ENCODE peak calls at places on chromosomes 7 and 10, in five cellular contexts. K, T, F, E and L are unnamed samples.

GRCh38 chr7:1741751-1742554 is 71.9 kb downstream of the ELFN1 start:
- DNase-seq in T (no peak), E (no peak), F (peak), K (peak), L (no peak)

GRCh38 chr10:104892879-104893278 is 251.8 kb downstream of the SORCS3 start:
- DNase-seq in T (no peak), F (no peak), E (no peak), K (no peak), L (no peak)

GRCh38 chr7:75915416-75916156 is 631 bp downstream of the POR start:
- DNase-seq in E (no peak), F (peak), K (peak), T (peak), L (no peak)

GRCh38 chr7:154919324-154920222 is 83.4 kb downstream of the PAXIP1 start:
- DNase-seq in K (no peak), F (no peak), T (no peak), E (no peak), L (no peak)

GRCh38 chr7:128829391-128830166 is 627 bp upstream of the FLNC start:
- DNase-seq in E (peak), K (peak), F (no peak), T (peak), L (no peak)

GRCh38 chr7:131606346-131607290 is 50.2 kb upstream of the PODXL start:
- DNase-seq in K (no peak), E (no peak), F (no peak), T (no peak), L (no peak)

GRCh38 chr7:9945131-9945530 is 1028.5 kb upstream of the PHF14 start:
- DNase-seq in E (no peak), K (no peak), F (no peak), T (no peak), L (no peak)

GRCh38 chr7:27700501-27700900 is 37.8 kb upstream of the HIBADH start:
- DNase-seq in T (no peak), F (no peak), E (no peak), K (no peak), L (no peak)

GRCh38 chr7:118755067-118755625 is 530.6 kb downstream of the ANKRD7 start:
- DNase-seq in F (no peak), T (no peak), E (no peak), K (no peak), L (no peak)

GRCh38 chr10:63586048-63586447 is 64.8 kb downstream of the REEP3 start:
- DNase-seq in T (no peak), E (no peak), F (no peak), K (no peak), L (no peak)

GRCh38 chr10:63591600-63592379 is 70.6 kb downstream of the REEP3 start:
- DNase-seq in K (no peak), T (no peak), E (no peak), F (no peak), L (no peak)

GRCh38 chr10:63587191-63587590 is 66.0 kb downstream of the REEP3 start:
- DNase-seq in E (no peak), F (no peak), K (no peak), T (no peak), L (no peak)

GRCh38 chr10:63583909-63584747 is 62.9 kb downstream of the REEP3 start:
- DNase-seq in F (no peak), E (no peak), T (no peak), K (no peak), L (no peak)

GRCh38 chr10:63588436-63589180 is 67.4 kb downstream of the REEP3 start:
- DNase-seq in F (no peak), K (no peak), T (no peak), E (no peak), L (no peak)
- H3K4me3 ChIP-seq in F (no peak), K (no peak), T (no peak), E (no peak), L (no peak)

GRCh38 chr7:43646603-43647313 is 63.9 kb downstream of the STK17A start:
- DNase-seq in E (no peak), F (no peak), T (peak), K (no peak), L (no peak)
- H3K4me3 ChIP-seq in E (no peak), F (peak), T (no peak), K (no peak), L (no peak)

GRCh38 chr10:3095373-3096139 is 28.2 kb downstream of the PFKP start:
- DNase-seq in F (no peak), T (peak), E (no peak), K (peak), L (no peak)
- H3K4me3 ChIP-seq in F (no peak), T (no peak), E (no peak), K (peak), L (no peak)

GRCh38 chr7:24743471-24743870 is 13.8 kb downstream of the GSDME start:
- DNase-seq in F (no peak), T (no peak), K (no peak), E (no peak), L (no peak)

GRCh38 chr7:24740821-24741220 is 16.4 kb downstream of the GSDME start:
- DNase-seq in F (no peak), K (no peak), T (no peak), E (no peak), L (no peak)

GRCh38 chr7:24739306-24739705 is 18.0 kb downstream of the GSDME start:
- DNase-seq in E (no peak), T (no peak), K (no peak), F (no peak), L (no peak)

GRCh38 chr7:24742764-24743163 is 14.5 kb downstream of the GSDME start:
- DNase-seq in E (no peak), T (no peak), K (no peak), F (no peak), L (no peak)

DNA sequence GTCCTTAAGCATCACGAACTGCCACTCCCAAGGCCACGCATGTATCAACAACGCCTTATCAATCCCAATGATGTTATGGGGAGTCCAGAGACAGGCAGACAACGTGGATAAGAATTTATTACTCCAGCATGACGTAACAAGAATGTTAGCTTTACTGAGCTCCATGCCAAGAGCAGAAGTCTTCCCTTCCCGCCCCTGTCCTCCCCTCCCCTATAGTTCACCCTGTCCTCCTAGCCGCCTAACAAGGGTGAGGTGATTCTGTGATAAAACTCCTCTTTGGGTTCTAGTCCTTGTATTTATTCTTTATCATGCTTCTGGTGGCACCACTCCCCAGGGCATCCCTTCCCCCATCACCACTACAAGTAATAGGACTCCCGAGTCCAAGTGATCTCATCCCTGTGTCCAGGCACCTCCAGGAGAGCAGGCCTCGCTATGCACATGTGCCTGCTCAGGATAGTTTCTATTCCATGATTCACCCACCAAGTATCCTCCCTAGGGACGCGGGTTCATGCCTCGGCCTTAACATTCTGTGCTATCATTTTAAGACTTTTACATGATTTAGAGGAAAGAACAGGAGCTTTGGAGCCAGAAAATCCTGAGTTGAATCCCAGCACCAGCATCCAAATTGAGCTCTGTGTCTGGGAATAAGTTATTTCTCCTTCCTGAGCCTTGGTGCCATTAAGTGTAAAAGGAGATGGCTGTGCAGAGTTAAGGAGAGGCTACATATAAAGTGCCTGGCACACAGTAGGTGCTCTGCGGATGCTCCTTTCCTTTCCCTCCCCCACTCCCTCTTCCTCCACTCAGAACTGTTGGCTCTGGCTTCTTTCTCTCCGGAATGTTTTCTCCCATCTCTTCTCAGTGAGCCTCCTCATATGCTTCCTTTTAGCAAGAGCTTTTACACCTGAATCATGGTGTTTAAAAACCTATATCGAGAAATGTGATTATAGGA is 15.3 kb downstream of the GSDME start:
- DNase-seq in F (no peak), T (peak), K (peak), E (peak), L (no peak)
- H3K4me3 ChIP-seq in F (no peak), T (no peak), K (no peak), E (no peak), L (no peak)

DNA sequence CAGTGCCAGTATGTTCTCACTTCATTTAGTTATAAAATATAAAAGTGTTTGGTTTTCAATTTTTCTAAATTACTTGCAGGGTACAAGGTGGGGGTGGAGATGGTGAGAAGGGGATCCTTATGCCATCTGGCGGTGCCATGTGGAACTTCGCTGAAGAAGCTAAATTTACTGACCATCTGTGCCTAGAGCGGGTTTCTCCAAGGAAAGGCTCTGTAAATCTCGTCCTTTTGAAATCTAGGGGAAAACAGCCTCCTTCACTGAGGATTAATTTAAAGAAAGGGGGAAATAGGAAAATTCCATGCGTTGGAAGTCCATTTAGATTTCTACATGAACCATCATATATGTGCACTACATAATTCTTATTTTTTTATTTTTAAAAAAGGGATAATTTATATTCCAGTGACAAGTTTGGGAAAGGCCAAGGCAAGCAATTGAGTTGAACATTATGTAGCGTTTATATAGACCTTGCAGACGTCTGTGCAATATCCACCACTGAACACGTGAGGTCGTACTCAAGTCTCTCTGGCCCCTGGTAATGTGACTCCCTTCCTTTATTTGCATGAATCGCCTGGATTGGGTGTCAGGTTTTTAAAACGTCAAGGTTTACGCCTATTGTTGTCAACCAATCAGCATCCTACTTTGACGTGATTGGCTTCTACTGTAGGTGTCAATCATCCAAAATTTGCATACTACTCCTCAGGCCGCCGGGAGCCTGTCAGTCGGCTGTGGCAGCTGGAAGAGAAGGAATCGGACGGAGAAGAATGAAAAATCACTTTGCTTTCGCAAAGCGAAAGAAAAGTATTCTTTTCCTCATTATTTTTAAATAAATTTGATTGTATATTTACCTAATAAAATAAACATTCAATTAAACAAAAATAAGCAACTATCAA is 297.1 kb upstream of the NFE2L3 start:
- DNase-seq in F (no peak), T (peak), K (peak), E (no peak), L (peak)
- H3K4me3 ChIP-seq in F (no peak), T (no peak), K (no peak), E (peak), L (peak)

GRCh38 chr7:91306266-91306665 is 42.0 kb downstream of the FZD1 start:
- DNase-seq in F (no peak), T (no peak), E (no peak), K (no peak), L (no peak)
- H3K4me3 ChIP-seq in F (no peak), T (no peak), E (no peak), K (no peak), L (no peak)

GRCh38 chr10:110501142-110501937 is 3.6 kb downstream of the DUSP5 start:
- DNase-seq in T (peak), K (peak), F (no peak), E (peak), L (no peak)
- H3K4me3 ChIP-seq in T (peak), K (peak), F (no peak), E (no peak), L (no peak)

DNA sequence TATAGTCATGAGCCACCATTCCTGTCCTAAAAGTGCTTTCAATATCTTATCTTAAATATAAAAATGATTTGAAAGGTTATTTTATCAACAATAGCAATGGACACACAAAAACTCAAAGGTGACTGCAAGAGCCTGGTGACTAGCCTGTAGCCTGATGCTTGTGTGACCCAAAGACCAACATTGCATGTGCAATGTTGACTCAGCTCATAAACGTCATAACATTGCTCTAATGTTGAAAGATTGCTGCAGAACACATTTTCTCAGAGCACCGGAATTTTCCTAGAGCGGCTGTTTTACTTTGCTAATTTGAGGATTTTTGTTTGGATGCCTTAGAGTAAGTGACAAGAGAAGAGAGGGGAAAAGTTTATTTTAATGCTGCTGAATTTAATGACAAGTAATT is 107.1 kb downstream of the RAB18 start:
- DNase-seq in K (no peak), E (no peak), F (no peak), T (no peak), L (no peak)
- H3K4me3 ChIP-seq in K (no peak), E (no peak), F (no peak), T (no peak), L (no peak)